ENCODE peak calls at places on chromosome 14, in four cellular contexts. J is ovary, A is IMR-90, E is heart left ventricle. M is an unnamed sample. For H3K4me1, the result is how much of the 10 kb centered on the place peaks cover.

GRCh38 chr14:59897757-59898383 is 22.1 kb upstream of the LRRC9 start:
- DNase-seq in J (no peak), A (no peak), E (no peak), M (no peak)

GRCh38 chr14:46250113-46250703 is 401.4 kb downstream of the RPL10L start:
- DNase-seq in J (no peak), A (no peak), E (no peak), M (no peak)

GRCh38 chr14:65035049-65035448 is 48.4 kb downstream of the FNTB start:
- DNase-seq in J (peak), A (no peak), E (peak), M (no peak)

GRCh38 chr14:36021926-36022325 is 154.6 kb downstream of the PTCSC3 start:
- DNase-seq in J (no peak), A (no peak), E (no peak), M (no peak)

GRCh38 chr14:63295231-63295685 is 23.5 kb downstream of the GPHB5 start:
- DNase-seq in J (no peak), A (no peak), E (no peak), M (no peak)

GRCh38 chr14:22526744-22527143 is 62.3 kb downstream of the DAD1 start:
- DNase-seq in J (no peak), A (no peak), E (no peak), M (no peak)

GRCh38 chr14:21097616-21098133 is 780 bp downstream of the ZNF219 start:
- DNase-seq in J (peak), A (no peak), E (no peak), M (peak)

GRCh38 chr14:72608391-72609204 is 285.3 kb downstream of the DPF3 start:
- DNase-seq in J (no peak), A (peak), E (no peak), M (no peak)

GRCh38 chr14:29521526-29522137 is 406.0 kb downstream of the PRKD1 start:
- DNase-seq in J (no peak), A (peak), E (no peak), M (no peak)

GRCh38 chr14:51877807-51878206 is 17.4 kb downstream of the GNG2 start:
- DNase-seq in J (no peak), A (no peak), E (no peak), M (no peak)

GRCh38 chr14:78398216-78398615 is 228.0 kb downstream of the NRXN3 start:
- DNase-seq in J (no peak), A (no peak), E (no peak), M (no peak)

GRCh38 chr14:33369041-33369440 is 430.4 kb downstream of the NPAS3 start:
- DNase-seq in J (no peak), A (no peak), E (no peak), M (no peak)

GRCh38 chr14:103057372-103058208 is at the start of gene CDC42BPB:
- DNase-seq in J (peak), A (peak), E (peak), M (peak)

GRCh38 chr14:83827383-83827782 is 1702.6 kb upstream of the FLRT2 start:
- DNase-seq in J (no peak), A (peak), E (no peak), M (no peak)

DNA sequence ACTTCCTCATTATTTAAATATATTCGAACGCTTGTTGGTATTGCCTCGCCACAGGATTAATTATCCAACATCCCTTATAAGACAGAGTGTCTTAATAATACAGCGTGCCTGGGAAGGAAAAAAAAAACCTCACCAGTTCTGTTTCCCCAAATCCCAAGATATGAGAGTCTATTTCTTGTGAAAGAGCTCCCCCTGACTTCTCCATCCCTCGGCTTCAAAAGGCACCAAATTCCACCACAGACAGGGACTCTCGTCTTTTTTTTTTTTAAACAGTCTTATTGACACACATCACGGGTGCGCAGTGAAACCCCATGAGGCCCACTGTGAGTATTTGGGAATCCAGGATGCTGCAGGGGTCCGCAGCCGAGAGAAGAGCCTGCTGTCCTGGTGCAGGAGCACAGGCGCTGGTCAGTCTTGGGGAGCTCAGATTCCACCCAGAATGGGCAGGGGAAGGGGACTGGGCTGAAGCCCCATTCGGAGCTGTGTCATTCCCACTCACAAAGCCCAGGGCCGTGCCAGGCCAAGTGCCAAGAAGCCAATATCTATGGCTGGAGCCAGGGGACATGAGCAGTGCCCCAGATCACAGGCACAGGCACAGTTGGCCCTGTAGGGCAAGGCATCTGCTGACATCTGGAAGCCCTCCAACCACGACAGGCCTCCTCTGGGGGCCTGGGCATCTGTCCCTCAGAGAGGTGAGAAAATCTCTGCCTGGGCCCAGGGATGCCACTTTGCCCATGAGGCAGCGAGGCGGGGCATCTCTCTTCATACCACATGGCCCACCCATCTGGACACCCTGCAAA is 71.9 kb downstream of the BCL11B start:
- DNase-seq in J (no peak), A (no peak), E (peak), M (no peak)
- TF ChIP-seq CTCF in J (no peak), A (no peak), E (peak), M (no peak)

GRCh38 chr14:56120091-56120632 is 2.0 kb downstream of the PELI2 start:
- DNase-seq in J (no peak), A (peak), E (no peak), M (no peak)
- H3K4me1 ChIP-seq in J (under half), A (under half), E (under half), M (under half)

GRCh38 chr14:50055461-50056228 is 60.7 kb downstream of the VCPKMT start:
- DNase-seq in J (no peak), A (no peak), E (no peak), M (peak)
- TF ChIP-seq CTCF in J (no peak), A (peak), E (no peak), M (no peak)

GRCh38 chr14:75144944-75145343 is 18.1 kb upstream of the NEK9 start:
- DNase-seq in J (no peak), A (no peak), E (peak), M (no peak)
- H3K4me1 ChIP-seq in J (under half), A (under half), E (half or more), M (under half)

GRCh38 chr14:100434911-100435455 is 111.8 kb downstream of the SLC25A47 start:
- DNase-seq in J (no peak), A (no peak), E (no peak), M (no peak)
- TF ChIP-seq CTCF in J (no peak), A (no peak), E (no peak), M (no peak)

DNA sequence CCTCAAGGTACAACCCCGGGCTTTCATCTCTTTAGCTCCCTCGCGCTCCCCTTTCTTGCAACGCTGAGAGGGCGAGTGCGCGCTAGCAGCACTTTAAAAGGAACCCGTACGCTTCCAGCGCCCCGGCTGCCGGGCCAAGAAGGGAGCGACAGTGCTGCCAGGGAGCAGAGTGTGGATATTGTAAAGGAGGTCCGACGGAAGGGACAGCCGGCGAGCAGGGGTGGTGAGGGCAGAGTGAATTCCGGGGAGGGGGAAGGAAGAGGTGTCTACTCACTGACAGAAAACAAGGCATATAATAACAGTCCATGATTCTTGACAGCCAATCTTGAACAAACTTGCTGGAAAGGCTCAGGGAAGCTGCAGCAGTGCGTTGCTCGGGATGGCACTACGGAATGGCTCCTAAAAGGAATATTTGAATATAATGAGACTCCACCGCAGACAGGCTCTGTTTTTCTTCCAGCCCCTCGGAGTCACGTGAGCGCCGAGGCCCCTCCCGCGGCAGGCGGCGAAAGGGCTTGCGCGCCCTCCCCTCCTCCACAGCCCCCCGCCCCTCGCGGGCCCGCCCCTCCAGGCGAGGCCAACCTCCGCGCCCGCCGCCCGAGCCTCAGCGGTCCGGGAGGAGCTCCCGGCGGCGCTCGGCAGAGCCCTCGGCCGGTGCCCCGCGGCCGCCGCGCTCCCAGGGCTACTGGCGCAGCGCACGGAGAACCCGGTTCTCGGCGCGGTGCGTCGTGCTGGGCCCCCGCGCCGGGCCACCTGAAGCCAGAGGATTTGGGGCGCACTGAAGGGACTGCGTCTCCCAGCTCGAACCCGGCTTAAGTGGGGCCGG is 3.4 kb downstream of the BMP4 start:
- DNase-seq in J (peak), A (peak), E (peak), M (peak)
- H3K4me1 ChIP-seq in J (under half), A (under half), E (under half), M (under half)

GRCh38 chr14:104331871-104332605 is 193.7 kb downstream of the KIF26A start:
- DNase-seq in J (no peak), A (no peak), E (no peak), M (no peak)
- TF ChIP-seq CTCF in J (no peak), A (no peak), E (no peak), M (no peak)

GRCh38 chr14:93490001-93490400 is 59.3 kb downstream of the UNC79 start:
- DNase-seq in J (no peak), A (no peak), E (no peak), M (no peak)
- H3K4me1 ChIP-seq in J (under half), A (under half), E (under half), M (under half)

GRCh38 chr14:90726656-90727055 is 89.6 kb downstream of the TTC7B start:
- DNase-seq in J (no peak), A (peak), E (peak), M (peak)
- TF ChIP-seq CTCF in J (no peak), A (peak), E (peak), M (no peak)

DNA sequence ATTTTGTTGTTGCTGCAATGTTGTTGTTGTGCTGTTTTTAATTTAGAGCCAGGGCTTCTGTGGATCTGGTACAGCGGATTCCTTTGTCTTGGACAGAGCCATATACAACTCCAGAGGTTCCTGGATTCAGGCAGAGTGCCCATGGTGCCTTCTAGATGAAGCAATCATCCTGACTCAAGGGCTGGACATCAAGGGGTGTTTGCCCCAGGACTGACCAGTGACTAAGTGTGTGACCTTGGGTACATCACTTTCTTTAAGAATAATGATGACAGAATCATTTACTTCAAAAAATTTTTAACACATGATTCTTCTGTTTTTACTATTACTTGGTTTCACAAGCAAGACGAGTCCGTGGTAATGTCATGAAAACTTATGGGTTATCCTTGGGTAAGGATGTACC is 397.3 kb downstream of the ZFP36L1 start:
- DNase-seq in J (peak), A (peak), E (no peak), M (no peak)
- H3K4me1 ChIP-seq in J (half or more), A (under half), E (half or more), M (under half)